ENCODE peak calls at places on chromosomes 16 and 17, in six cellular contexts. M is AG09309, H is esophagus muscularis mucosa, W is cardiac muscle cell, D is IMR-90, N is fibroblast of the aortic adventitia. A is an unnamed sample.

GRCh38 chr16:50697881-50698767 is 4.7 kb downstream of the NOD2 start:
- DNase-seq in W (no peak), H (no peak), D (peak), M (no peak), N (peak), A (peak)

GRCh38 chr16:24950275-24950674 is 64.9 kb downstream of the ARHGAP17 start:
- DNase-seq in D (peak), W (no peak), H (no peak), M (peak), N (peak), A (peak)

GRCh38 chr16:64182985-64183384 is 938.9 kb downstream of the CDH11 start:
- DNase-seq in W (no peak), M (no peak), N (no peak), H (no peak), D (no peak), A (peak)

GRCh38 chr16:49528035-49528434 is 154.4 kb downstream of the C16orf78 start:
- DNase-seq in N (peak), M (no peak), W (peak), D (no peak), H (no peak), A (peak)

GRCh38 chr17:56141046-56141839 is 12.0 kb upstream of the ANKFN1 start:
- DNase-seq in H (no peak), M (no peak), W (peak), N (peak), D (peak), A (no peak)

GRCh38 chr16:27426423-27427408 is 24.7 kb downstream of the IL21R start:
- DNase-seq in M (peak), H (peak), N (peak), D (peak), W (no peak), A (peak)

GRCh38 chr16:47311738-47312505 is 148.9 kb downstream of the ITFG1 start:
- DNase-seq in D (peak), H (no peak), N (peak), M (no peak), W (no peak), A (no peak)

GRCh38 chr16:12028220-12028619 is 51.7 kb downstream of the SNX29 start:
- DNase-seq in W (no peak), D (no peak), H (no peak), M (no peak), N (no peak), A (no peak)

GRCh38 chr17:9971991-9972390 is 66.9 kb upstream of the RCVRN start:
- DNase-seq in N (peak), M (peak), H (no peak), D (peak), W (peak), A (peak)

GRCh38 chr17:37025847-37026533 is 77.2 kb downstream of the AATF start:
- DNase-seq in M (no peak), W (no peak), N (no peak), D (no peak), H (peak), A (no peak)

GRCh38 chr16:88761143-88761534 is 23.9 kb downstream of the PIEZO1 start:
- DNase-seq in W (no peak), N (no peak), M (no peak), H (no peak), D (no peak), A (no peak)

GRCh38 chr16:27819881-27820610 is 243.5 kb downstream of the GSG1L start:
- DNase-seq in N (no peak), H (no peak), D (no peak), W (no peak), M (no peak), A (no peak)

GRCh38 chr17:55134486-55135157 is 130.1 kb upstream of the HLF start:
- DNase-seq in W (no peak), N (peak), D (peak), M (no peak), H (no peak), A (peak)

GRCh38 chr16:73254983-73255382 is 207.1 kb upstream of the ZFHX3 start:
- DNase-seq in H (no peak), W (no peak), N (no peak), D (no peak), M (no peak), A (no peak)

GRCh38 chr16:70159355-70160348 is 13.9 kb upstream of the CLEC18C start:
- DNase-seq in H (peak), D (peak), M (no peak), N (no peak), W (peak), A (peak)

GRCh38 chr17:48307814-48308411 is 122.1 kb downstream of the SKAP1 start:
- DNase-seq in M (peak), W (peak), N (peak), D (peak), H (no peak), A (peak)

GRCh38 chr16:10988164-10988803 is 43.9 kb downstream of the CLEC16A start:
- DNase-seq in M (no peak), W (no peak), D (no peak), H (no peak), N (no peak), A (peak)

GRCh38 chr16:65793781-65794180 is 572.7 kb upstream of the CDH5 start:
- DNase-seq in W (no peak), M (no peak), H (peak), N (peak), D (no peak), A (no peak)

GRCh38 chr17:77802811-77803220 is 155.7 kb upstream of the TNRC6C start:
- DNase-seq in M (no peak), H (no peak), W (peak), N (peak), D (peak), A (peak)

GRCh38 chr17:4230142-4230541 is 33.6 kb downstream of the ANKFY1 start:
- DNase-seq in D (peak), H (peak), M (peak), N (peak), W (peak), A (peak)

GRCh38 chr16:66681676-66682075 is 14.9 kb downstream of the CMTM4 start:
- DNase-seq in M (no peak), D (no peak), H (no peak), N (no peak), W (no peak), A (no peak)

GRCh38 chr17:21275047-21275578 is 9.4 kb upstream of the MAP2K3 start:
- DNase-seq in H (no peak), N (no peak), W (peak), D (no peak), M (no peak), A (no peak)

GRCh38 chr17:50464736-50465135 is 3.9 kb downstream of the CHAD start:
- DNase-seq in W (no peak), H (no peak), D (no peak), M (no peak), N (no peak), A (no peak)

GRCh38 chr16:19118938-19119431 is 5.2 kb downstream of the ITPRIPL2 start:
- DNase-seq in H (no peak), W (no peak), M (peak), D (peak), N (peak), A (peak)

GRCh38 chr17:71423871-71424546 is 696.8 kb upstream of the SOX9 start:
- DNase-seq in M (no peak), H (no peak), W (no peak), N (no peak), D (peak), A (no peak)

GRCh38 chr16:51399908-51400670 is 249.0 kb upstream of the SALL1 start:
- DNase-seq in N (peak), D (no peak), W (no peak), H (no peak), M (no peak), A (no peak)

GRCh38 chr17:4250887-4251286 is 12.9 kb downstream of the ANKFY1 start:
- DNase-seq in H (no peak), M (no peak), D (no peak), N (no peak), W (no peak), A (no peak)

GRCh38 chr17:17096438-17097178 is 54.4 kb downstream of the MPRIP start:
- DNase-seq in M (peak), H (no peak), W (no peak), N (no peak), D (peak), A (peak)

GRCh38 chr17:83083368-83084201 is 4.2 kb downstream of the METRNL start:
- DNase-seq in N (peak), D (peak), W (no peak), H (no peak), M (peak), A (peak)

GRCh38 chr17:73189417-73190099 is 3.3 kb upstream of the COG1 start:
- DNase-seq in W (peak), D (peak), N (peak), H (no peak), M (no peak), A (peak)

GRCh38 chr16:56985962-56986360 is 3.4 kb upstream of the NLRC5 start:
- DNase-seq in W (no peak), H (no peak), D (no peak), M (no peak), N (no peak), A (no peak)

GRCh38 chr16:89094252-89094901 is 725 bp downstream of the ACSF3 start:
- DNase-seq in W (peak), D (no peak), H (no peak), M (no peak), N (peak), A (peak)

GRCh38 chr17:41928693-41929251 is 1.6 kb upstream of the ODAD4 start:
- DNase-seq in W (no peak), N (no peak), M (no peak), H (no peak), D (no peak), A (no peak)

DNA sequence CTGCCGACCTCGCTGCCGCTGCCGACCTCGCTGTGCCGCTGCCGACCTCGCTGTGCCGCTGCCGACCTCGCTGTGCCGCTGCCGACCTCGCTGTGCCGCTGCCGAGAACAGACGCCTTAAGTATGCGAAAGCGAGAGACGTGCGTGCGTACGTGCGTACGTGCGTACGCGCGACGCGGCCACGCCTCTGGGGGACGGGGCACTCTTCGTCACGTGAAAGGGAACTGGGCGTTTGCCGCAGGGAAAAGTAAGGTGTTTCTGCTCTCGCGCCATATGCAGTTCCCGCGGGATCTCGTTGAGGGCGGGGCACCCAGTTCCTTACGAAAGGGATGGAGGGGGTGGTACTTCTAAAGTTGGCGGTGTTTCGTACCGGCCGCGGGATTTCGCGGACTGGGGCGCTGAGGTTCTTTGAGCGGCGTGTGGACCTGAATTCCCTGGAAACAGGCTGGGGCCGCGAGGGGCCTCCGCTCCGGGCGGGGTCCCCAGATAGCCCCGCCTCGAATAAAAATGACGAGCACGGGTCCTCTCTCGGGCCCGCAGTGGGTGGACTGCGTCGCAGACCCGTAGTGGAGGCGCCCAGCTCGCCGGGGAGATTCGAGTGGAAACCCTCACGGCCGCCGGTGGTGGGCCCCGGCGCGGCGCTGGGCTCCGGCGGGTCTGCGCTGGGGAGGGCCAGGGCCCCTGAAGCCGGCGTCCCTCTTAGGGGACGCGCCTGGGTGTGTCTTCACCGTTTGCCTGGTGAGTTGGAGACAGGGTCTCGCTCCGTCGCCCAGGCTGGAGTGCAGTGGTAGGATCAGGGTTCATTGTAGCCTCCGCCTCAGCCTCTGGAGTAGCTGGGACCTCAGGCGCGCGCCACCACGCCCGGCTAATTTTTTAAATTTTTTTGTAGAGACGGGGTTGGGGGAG is at the start of gene EIF4A3:
- DNase-seq in D (peak), M (peak), W (peak), H (peak), N (peak), A (peak)
- H3K4me3 ChIP-seq in D (peak), M (peak), W (peak), H (peak), N (peak), A (peak)

DNA sequence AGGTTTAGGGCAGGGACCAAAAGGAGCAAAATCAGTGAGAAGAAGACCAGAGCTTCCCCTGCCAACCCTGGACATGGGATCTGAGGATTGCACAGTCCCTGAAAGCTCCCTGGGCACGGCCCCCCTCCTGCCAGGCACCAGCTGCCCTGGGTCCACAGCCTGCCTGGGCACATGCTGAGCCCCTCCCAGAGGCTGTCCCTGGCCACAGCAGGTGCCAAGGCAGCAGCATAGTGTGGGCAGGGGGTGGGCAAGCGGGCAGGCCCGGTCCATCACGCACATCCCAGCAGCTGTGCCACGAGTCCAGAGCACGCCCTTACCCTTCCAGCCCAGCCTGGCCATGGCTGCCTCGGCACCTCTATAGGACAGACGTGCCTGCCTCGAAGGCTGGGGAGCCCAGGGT is 12.7 kb downstream of the SCN4A start:
- DNase-seq in N (no peak), M (no peak), D (no peak), W (no peak), H (no peak), A (no peak)
- H3K4me3 ChIP-seq in N (no peak), M (no peak), D (no peak), W (no peak), H (no peak), A (peak)

DNA sequence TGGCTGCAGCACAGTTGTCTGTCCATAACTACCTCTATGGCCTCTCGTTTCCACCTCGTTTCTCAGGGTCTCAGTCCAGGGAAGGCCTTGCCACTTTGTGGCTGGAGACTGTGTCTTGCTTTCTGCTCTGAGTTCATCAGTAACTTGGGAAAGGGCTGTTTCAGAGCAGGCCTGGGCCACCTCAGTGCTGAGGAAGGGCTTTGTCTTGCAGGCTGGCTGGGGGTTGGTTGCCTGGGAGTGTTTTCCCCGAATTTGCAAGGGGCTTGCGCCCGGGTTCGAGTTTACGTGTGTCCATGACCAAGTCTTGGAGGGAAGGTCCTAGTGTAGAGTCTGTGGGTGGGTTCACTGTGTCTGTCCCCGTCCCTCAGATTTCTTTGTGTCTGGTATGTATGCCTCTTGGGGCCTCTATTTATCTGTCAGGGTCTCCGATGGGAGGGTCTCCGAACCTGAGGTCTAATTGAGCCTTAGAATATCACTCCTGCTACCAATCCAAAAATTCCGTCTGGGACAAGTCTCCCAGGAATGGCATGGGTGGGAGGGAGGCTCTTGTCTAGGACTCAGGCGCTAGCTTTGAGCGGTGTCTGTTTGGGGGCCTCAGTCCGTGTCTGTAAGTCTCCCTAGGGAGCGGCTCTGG is 594 bp upstream of the TGFB1I1 start:
- DNase-seq in D (peak), M (no peak), H (no peak), W (no peak), N (no peak), A (peak)
- H3K4me3 ChIP-seq in D (peak), M (peak), H (peak), W (peak), N (peak), A (peak)

DNA sequence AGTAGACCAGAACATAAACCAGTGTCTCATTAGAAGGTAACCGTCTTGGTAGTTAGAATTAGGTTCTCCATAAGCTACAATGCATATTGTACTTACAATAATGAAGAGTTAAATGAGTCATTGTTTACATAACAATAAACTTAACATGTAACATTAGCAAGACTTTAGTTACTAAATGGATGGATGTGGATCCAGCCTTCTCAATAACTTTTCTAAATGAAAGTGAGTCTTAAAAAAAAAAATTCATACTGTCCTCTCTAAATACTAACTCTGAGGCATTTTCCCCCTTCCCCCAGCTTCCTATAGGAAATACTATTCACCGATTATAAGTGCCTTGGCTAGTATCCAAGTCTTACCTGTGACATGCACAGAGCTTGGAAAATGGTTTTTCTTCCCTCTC is 155.3 kb downstream of the CYB561 start:
- DNase-seq in W (no peak), D (no peak), H (no peak), M (no peak), N (no peak), A (no peak)
- H3K4me3 ChIP-seq in W (no peak), D (no peak), H (no peak), M (no peak), N (no peak), A (no peak)